ENCODE peak calls at places on chromosome 16, in six cellular contexts. K, H, D, N, C and Z are unnamed samples.

GRCh38 chr16:53052519-53053501 is at the start of gene CHD9NB:
- DNase-seq in K (peak), H (no peak), D (no peak), N (peak), C (peak), Z (no peak)

GRCh38 chr16:27444470-27444869 is 42.5 kb downstream of the IL21R start:
- DNase-seq in K (no peak), H (no peak), D (no peak), N (peak), C (no peak), Z (no peak)

GRCh38 chr16:67594956-67595355 is 32.6 kb downstream of the CTCF start:
- DNase-seq in K (peak), H (peak), D (no peak), N (no peak), C (no peak), Z (no peak)

GRCh38 chr16:55478827-55479559 is at the start of gene MMP2:
- DNase-seq in K (peak), H (peak), D (peak), N (no peak), C (no peak), Z (peak)

GRCh38 chr16:69773255-69773947 is 11.3 kb downstream of the WWP2 start:
- DNase-seq in K (no peak), H (no peak), D (no peak), N (no peak), C (no peak), Z (no peak)

GRCh38 chr16:84303023-84303422 is 8.3 kb downstream of the WFDC1 start:
- DNase-seq in K (peak), H (no peak), D (no peak), N (no peak), C (no peak), Z (no peak)

GRCh38 chr16:88407807-88408206 is 25.0 kb downstream of the ZNF469 start:
- DNase-seq in K (no peak), H (no peak), D (no peak), N (no peak), C (no peak), Z (no peak)

GRCh38 chr16:11679941-11680911 is 12.0 kb downstream of the SNN start:
- DNase-seq in K (no peak), H (no peak), D (no peak), N (no peak), C (no peak), Z (no peak)

GRCh38 chr16:75552951-75553350 is 3.1 kb downstream of the TMEM231 start:
- DNase-seq in K (no peak), H (no peak), D (no peak), N (no peak), C (no peak), Z (no peak)

GRCh38 chr16:14056970-14057369 is 14.1 kb upstream of the MRTFB start:
- DNase-seq in K (no peak), H (no peak), D (no peak), N (no peak), C (no peak), Z (no peak)

GRCh38 chr16:23071202-23072083 is 77.8 kb downstream of the USP31 start:
- DNase-seq in K (peak), H (peak), D (no peak), N (no peak), C (no peak), Z (peak)

GRCh38 chr16:67055712-67056487 is 27.0 kb downstream of the CBFB start:
- DNase-seq in K (peak), H (peak), D (no peak), N (no peak), C (peak), Z (no peak)

GRCh38 chr16:19119564-19119963 is 5.8 kb downstream of the ITPRIPL2 start:
- DNase-seq in K (peak), H (no peak), D (peak), N (no peak), C (no peak), Z (no peak)

GRCh38 chr16:12323007-12323699 is 346.6 kb downstream of the SNX29 start:
- DNase-seq in K (no peak), H (no peak), D (no peak), N (no peak), C (no peak), Z (no peak)

GRCh38 chr16:177394-177822 is 928 bp downstream of the HBA1 start:
- DNase-seq in K (peak), H (no peak), D (no peak), N (no peak), C (no peak), Z (peak)

GRCh38 chr16:79278506-79278905 is 322.0 kb downstream of the MAF start:
- DNase-seq in K (no peak), H (no peak), D (no peak), N (no peak), C (no peak), Z (no peak)

GRCh38 chr16:79748629-79749028 is 148.1 kb upstream of the MAF start:
- DNase-seq in K (no peak), H (no peak), D (no peak), N (no peak), C (no peak), Z (no peak)

GRCh38 chr16:75821117-75821516 is 94.8 kb upstream of the CPHXL start:
- DNase-seq in K (no peak), H (no peak), D (no peak), N (no peak), C (no peak), Z (no peak)

GRCh38 chr16:85162478-85163277 is 50.4 kb upstream of the CIBAR2 start:
- DNase-seq in K (peak), H (peak), D (peak), N (no peak), C (no peak), Z (peak)

GRCh38 chr16:31488630-31489564 is 6.0 kb downstream of the SLC5A2 start:
- DNase-seq in K (no peak), H (no peak), D (no peak), N (no peak), C (no peak), Z (peak)

GRCh38 chr16:64206877-64207276 is 915.0 kb downstream of the CDH11 start:
- DNase-seq in K (peak), H (no peak), D (no peak), N (no peak), C (no peak), Z (no peak)

GRCh38 chr16:78005881-78006280 is 16.5 kb upstream of the CLEC3A start:
- DNase-seq in K (no peak), H (no peak), D (no peak), N (no peak), C (peak), Z (no peak)

DNA sequence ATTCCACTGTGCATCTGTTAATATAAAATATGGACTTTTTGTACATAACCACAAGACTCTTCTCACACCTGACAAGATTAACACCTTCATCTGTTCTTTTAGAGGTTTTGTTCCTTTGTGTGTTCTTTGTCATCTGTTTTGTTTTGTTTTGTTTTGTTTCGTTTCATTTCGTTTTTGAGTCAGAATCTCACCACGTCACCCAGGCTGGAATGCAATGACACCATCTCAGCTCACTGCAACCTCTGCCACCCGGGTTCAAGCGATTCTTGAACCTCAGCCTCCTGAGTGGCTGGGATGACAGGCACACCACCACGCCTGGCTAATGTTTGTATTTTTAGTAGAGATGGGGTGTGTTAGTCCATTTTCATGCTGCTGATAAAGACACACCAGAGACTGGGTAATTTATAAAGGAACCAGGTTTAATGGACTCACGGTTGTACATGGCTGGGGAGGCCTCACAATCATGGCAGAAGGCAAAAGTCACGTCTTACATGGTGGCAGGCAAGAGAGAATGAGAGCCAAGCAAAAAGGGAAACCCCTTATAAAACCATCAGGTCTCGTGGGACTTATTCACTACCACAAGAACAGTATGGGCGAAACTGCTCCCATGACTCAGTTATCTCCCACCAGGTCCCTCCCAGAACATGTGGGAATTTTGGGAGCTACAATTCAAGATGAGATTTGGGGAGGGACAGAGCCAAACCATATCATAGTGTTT is 22.3 kb downstream of the C16orf90 start:
- DNase-seq in K (no peak), H (no peak), D (no peak), N (no peak), C (no peak), Z (no peak)
- H3K4me3 ChIP-seq in K (no peak), H (no peak), D (no peak), N (no peak), C (no peak), Z (no peak)

GRCh38 chr16:2323701-2324100 is 16.8 kb downstream of the ABCA3 start:
- DNase-seq in K (no peak), H (no peak), D (no peak), N (no peak), C (no peak), Z (no peak)

GRCh38 chr16:2325181-2325580 is 15.3 kb downstream of the ABCA3 start:
- DNase-seq in K (no peak), H (no peak), D (no peak), N (no peak), C (no peak), Z (no peak)

GRCh38 chr16:2326191-2326590 is 14.3 kb downstream of the ABCA3 start:
- DNase-seq in K (no peak), H (no peak), D (no peak), N (no peak), C (no peak), Z (no peak)

GRCh38 chr16:2324296-2324859 is 16.1 kb downstream of the ABCA3 start:
- DNase-seq in K (no peak), H (no peak), D (no peak), N (no peak), C (no peak), Z (no peak)

GRCh38 chr16:2325791-2326190 is 14.7 kb downstream of the ABCA3 start:
- DNase-seq in K (no peak), H (no peak), D (no peak), N (no peak), C (no peak), Z (no peak)
- H3K27ac ChIP-seq in K (no peak), H (no peak), D (no peak), N (no peak), C (no peak), Z (no peak)

GRCh38 chr16:57570301-57571070 is 28.0 kb downstream of the ADGRG5 start:
- DNase-seq in K (no peak), H (no peak), D (no peak), N (no peak), C (no peak), Z (no peak)
- TF ChIP-seq POLR2A in K (no peak), H (no peak), D (no peak), N (no peak), C (no peak), Z (no peak)

GRCh38 chr16:86508028-86508946 is 2.0 kb upstream of the FOXF1 start:
- DNase-seq in K (no peak), H (no peak), D (no peak), N (no peak), C (peak), Z (no peak)
- H3K4me3 ChIP-seq in K (peak), H (peak), D (peak), N (peak), C (peak), Z (peak)

DNA sequence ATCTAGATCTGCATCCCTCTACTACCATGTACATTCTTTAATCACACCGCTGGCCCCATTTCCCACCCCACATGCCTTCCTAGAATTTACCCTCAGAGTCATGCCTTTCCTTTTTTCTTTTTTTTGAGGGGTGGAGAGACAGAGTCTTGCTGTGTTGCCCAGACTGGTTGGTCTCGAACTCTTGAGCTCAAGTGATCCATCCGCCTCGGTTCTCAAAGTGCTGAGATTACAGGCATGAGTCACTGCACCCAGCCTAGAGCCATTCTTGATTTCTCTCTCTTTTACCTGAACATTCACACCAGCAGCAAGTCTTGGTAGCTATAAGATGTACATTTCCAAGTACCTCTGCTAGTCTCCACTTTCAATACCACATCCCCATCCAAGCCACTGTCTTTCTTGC is 2.1 kb downstream of the PAGR1 start:
- DNase-seq in K (no peak), H (no peak), D (no peak), N (no peak), C (no peak), Z (no peak)
- H3K27ac ChIP-seq in K (no peak), H (no peak), D (peak), N (no peak), C (peak), Z (no peak)

GRCh38 chr16:86387461-86388440 is 122.6 kb upstream of the FOXF1 start:
- DNase-seq in K (peak), H (no peak), D (no peak), N (no peak), C (peak), Z (no peak)
- TF ChIP-seq POLR2A in K (no peak), H (no peak), D (no peak), N (no peak), C (no peak), Z (no peak)

DNA sequence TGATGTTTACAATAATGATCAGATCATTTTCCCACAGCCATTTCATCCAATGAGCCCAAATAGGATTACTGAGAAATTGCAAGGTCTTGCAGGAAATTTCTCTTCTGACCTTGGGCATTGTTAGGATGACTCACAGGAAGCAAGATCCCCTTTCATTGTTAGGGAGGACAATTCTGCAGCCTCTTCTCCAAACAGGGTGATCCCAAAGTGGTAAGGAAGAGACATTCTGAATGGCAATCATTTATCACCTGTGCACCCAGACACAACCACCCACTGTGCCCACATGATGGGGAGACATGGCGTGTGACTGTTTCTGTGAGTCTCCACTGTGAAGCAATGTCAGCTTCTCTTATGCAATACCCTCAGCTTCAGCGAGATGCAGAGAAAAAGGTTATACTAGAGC is 306.7 kb upstream of the XYLT1 start:
- DNase-seq in K (peak), H (no peak), D (no peak), N (no peak), C (no peak), Z (no peak)
- H3K4me3 ChIP-seq in K (no peak), H (no peak), D (no peak), N (no peak), C (no peak), Z (no peak)

DNA sequence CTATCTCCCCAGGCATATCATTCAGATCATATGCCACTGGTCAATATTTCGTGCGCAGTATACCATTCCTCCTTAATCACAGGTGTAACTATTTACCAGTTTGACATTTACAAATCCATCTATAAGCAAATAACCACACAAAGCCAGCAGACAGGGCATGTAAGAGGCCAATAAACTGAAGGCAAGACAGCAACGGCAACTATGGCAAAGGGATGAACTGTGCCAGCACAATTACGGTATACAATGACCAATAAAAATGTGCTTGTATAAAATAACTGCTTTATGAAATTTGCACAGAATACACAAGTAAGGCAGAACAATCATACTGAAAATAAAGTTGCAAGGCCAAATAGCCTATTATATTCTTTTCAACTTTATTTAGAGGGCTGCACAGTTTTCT is 9.2 kb downstream of the NETO2 start:
- DNase-seq in K (no peak), H (no peak), D (no peak), N (no peak), C (no peak), Z (no peak)
- H3K27ac ChIP-seq in K (no peak), H (no peak), D (no peak), N (no peak), C (no peak), Z (no peak)

DNA sequence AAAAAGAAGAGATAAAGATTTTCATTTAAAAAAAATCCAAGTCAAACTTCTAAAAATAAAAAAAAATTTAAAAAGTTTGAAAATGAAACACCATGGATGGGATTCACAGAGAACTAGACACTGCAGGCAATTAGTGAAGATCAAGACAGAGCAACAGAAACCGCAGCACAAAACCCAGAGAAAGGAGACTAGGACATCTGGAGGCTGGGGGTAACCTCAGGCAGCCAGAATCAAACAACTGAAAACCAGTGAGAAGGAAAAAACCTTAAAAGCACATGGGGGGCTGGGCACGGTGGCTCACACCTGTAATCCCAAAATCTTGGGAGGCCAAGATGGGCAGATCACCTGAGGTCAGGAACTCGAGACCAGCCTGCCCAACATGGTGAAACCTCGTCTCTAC is 30.6 kb downstream of the LITAFD start:
- DNase-seq in K (no peak), H (no peak), D (no peak), N (no peak), C (no peak), Z (no peak)
- TF ChIP-seq POLR2A in K (no peak), H (no peak), D (no peak), N (no peak), C (no peak), Z (no peak)